ENCODE peak calls at places on chromosome 20, in seven cellular contexts. One of them, this sample, is unnamed.

GRCh38 chr20:24692429-24693190 is 223.2 kb downstream of the SYNDIG1 start:
- DNase-seq in astrocyte: no peak
- DNase-seq in heart right ventricle: peak; percentile 2
- DNase-seq in fibroblast of villous mesenchyme: no peak
- DNase-seq in WTC11: no peak
- DNase-seq in CD8-positive, alpha-beta T cell: no peak
- DNase-seq in stomach: peak; percentile 3
- DNase-seq in this sample: no peak

GRCh38 chr20:44701889-44702288 is 13.3 kb upstream of the CCN5 start:
- DNase-seq in astrocyte: no peak
- DNase-seq in heart right ventricle: no peak
- DNase-seq in fibroblast of villous mesenchyme: no peak
- DNase-seq in WTC11: no peak
- DNase-seq in CD8-positive, alpha-beta T cell: no peak
- DNase-seq in stomach: no peak
- DNase-seq in this sample: no peak

GRCh38 chr20:31675828-31676533 is 38.3 kb downstream of the COX4I2 start:
- DNase-seq in astrocyte: peak; percentile 37
- DNase-seq in heart right ventricle: peak; percentile 55
- DNase-seq in fibroblast of villous mesenchyme: peak; percentile 93
- DNase-seq in WTC11: no peak
- DNase-seq in CD8-positive, alpha-beta T cell: peak; percentile 41
- DNase-seq in stomach: no peak
- DNase-seq in this sample: no peak

GRCh38 chr20:53408728-53409157 is 184.9 kb downstream of the ZNF217 start:
- DNase-seq in astrocyte: no peak
- DNase-seq in heart right ventricle: no peak
- DNase-seq in fibroblast of villous mesenchyme: peak; percentile 31
- DNase-seq in WTC11: no peak
- DNase-seq in CD8-positive, alpha-beta T cell: no peak
- DNase-seq in stomach: no peak
- DNase-seq in this sample: no peak

GRCh38 chr20:22465622-22466446 is 118.5 kb downstream of the FOXA2 start:
- DNase-seq in astrocyte: no peak
- DNase-seq in heart right ventricle: no peak
- DNase-seq in fibroblast of villous mesenchyme: no peak
- DNase-seq in WTC11: no peak
- DNase-seq in CD8-positive, alpha-beta T cell: no peak
- DNase-seq in stomach: peak; percentile 50
- DNase-seq in this sample: no peak

GRCh38 chr20:13199279-13199678 is 21.8 kb upstream of the ISM1 start:
- DNase-seq in astrocyte: no peak
- DNase-seq in heart right ventricle: no peak
- DNase-seq in fibroblast of villous mesenchyme: no peak
- DNase-seq in WTC11: no peak
- DNase-seq in CD8-positive, alpha-beta T cell: no peak
- DNase-seq in stomach: no peak
- DNase-seq in this sample: no peak

GRCh38 chr20:59933849-59934585 is 580 bp upstream of the SYCP2 start:
- DNase-seq in astrocyte: peak; percentile 26
- DNase-seq in heart right ventricle: peak; percentile 80
- DNase-seq in fibroblast of villous mesenchyme: peak; percentile 69
- DNase-seq in WTC11: peak; percentile 78
- DNase-seq in CD8-positive, alpha-beta T cell: peak; percentile 69
- DNase-seq in stomach: peak; percentile 85
- DNase-seq in this sample: no peak

GRCh38 chr20:9270831-9271230 is 201.9 kb downstream of the PLCB4 start:
- DNase-seq in astrocyte: peak; percentile 67
- DNase-seq in heart right ventricle: no peak
- DNase-seq in fibroblast of villous mesenchyme: peak; percentile 55
- DNase-seq in WTC11: no peak
- DNase-seq in CD8-positive, alpha-beta T cell: no peak
- DNase-seq in stomach: no peak
- DNase-seq in this sample: peak; percentile 15

GRCh38 chr20:59751075-59751711 is 146.9 kb downstream of the PHACTR3 start:
- DNase-seq in astrocyte: no peak
- DNase-seq in heart right ventricle: peak; percentile 63
- DNase-seq in fibroblast of villous mesenchyme: peak; percentile 20
- DNase-seq in WTC11: peak; percentile 87
- DNase-seq in CD8-positive, alpha-beta T cell: no peak
- DNase-seq in stomach: peak; percentile 60
- DNase-seq in this sample: no peak

GRCh38 chr20:35311822-35312221 is 19.6 kb upstream of the FAM83C start:
- DNase-seq in astrocyte: no peak
- DNase-seq in heart right ventricle: no peak
- DNase-seq in fibroblast of villous mesenchyme: no peak
- DNase-seq in WTC11: no peak
- DNase-seq in CD8-positive, alpha-beta T cell: no peak
- DNase-seq in stomach: no peak
- DNase-seq in this sample: no peak

GRCh38 chr20:4681441-4681840 is 40.3 kb upstream of the PRND start:
- DNase-seq in astrocyte: no peak
- DNase-seq in heart right ventricle: no peak
- DNase-seq in fibroblast of villous mesenchyme: peak; percentile 59
- DNase-seq in WTC11: no peak
- DNase-seq in CD8-positive, alpha-beta T cell: no peak
- DNase-seq in stomach: no peak
- DNase-seq in this sample: no peak

GRCh38 chr20:63519765-63520593 is 586 bp upstream of the PPDPF start:
- DNase-seq in astrocyte: peak; percentile 37
- DNase-seq in heart right ventricle: peak; percentile 71
- DNase-seq in fibroblast of villous mesenchyme: peak; percentile 23
- DNase-seq in WTC11: peak; percentile 78
- DNase-seq in CD8-positive, alpha-beta T cell: peak; percentile 65
- DNase-seq in stomach: no peak
- DNase-seq in this sample: no peak

GRCh38 chr20:55160996-55161395 is 685.6 kb downstream of the DOK5 start:
- DNase-seq in astrocyte: peak; percentile 100
- DNase-seq in heart right ventricle: no peak
- DNase-seq in fibroblast of villous mesenchyme: peak; percentile 10
- DNase-seq in WTC11: no peak
- DNase-seq in CD8-positive, alpha-beta T cell: no peak
- DNase-seq in stomach: no peak
- DNase-seq in this sample: no peak

GRCh38 chr20:44809380-44810060 is 826 bp downstream of the RIMS4 start:
- DNase-seq in astrocyte: no peak
- DNase-seq in heart right ventricle: no peak
- DNase-seq in fibroblast of villous mesenchyme: no peak
- DNase-seq in WTC11: peak; percentile 44
- DNase-seq in CD8-positive, alpha-beta T cell: no peak
- DNase-seq in stomach: no peak
- DNase-seq in this sample: no peak

GRCh38 chr20:44662256-44662655 is 10.8 kb upstream of the ADA start:
- DNase-seq in astrocyte: no peak
- DNase-seq in heart right ventricle: no peak
- DNase-seq in fibroblast of villous mesenchyme: no peak
- DNase-seq in WTC11: no peak
- DNase-seq in CD8-positive, alpha-beta T cell: no peak
- DNase-seq in stomach: no peak
- DNase-seq in this sample: no peak

DNA sequence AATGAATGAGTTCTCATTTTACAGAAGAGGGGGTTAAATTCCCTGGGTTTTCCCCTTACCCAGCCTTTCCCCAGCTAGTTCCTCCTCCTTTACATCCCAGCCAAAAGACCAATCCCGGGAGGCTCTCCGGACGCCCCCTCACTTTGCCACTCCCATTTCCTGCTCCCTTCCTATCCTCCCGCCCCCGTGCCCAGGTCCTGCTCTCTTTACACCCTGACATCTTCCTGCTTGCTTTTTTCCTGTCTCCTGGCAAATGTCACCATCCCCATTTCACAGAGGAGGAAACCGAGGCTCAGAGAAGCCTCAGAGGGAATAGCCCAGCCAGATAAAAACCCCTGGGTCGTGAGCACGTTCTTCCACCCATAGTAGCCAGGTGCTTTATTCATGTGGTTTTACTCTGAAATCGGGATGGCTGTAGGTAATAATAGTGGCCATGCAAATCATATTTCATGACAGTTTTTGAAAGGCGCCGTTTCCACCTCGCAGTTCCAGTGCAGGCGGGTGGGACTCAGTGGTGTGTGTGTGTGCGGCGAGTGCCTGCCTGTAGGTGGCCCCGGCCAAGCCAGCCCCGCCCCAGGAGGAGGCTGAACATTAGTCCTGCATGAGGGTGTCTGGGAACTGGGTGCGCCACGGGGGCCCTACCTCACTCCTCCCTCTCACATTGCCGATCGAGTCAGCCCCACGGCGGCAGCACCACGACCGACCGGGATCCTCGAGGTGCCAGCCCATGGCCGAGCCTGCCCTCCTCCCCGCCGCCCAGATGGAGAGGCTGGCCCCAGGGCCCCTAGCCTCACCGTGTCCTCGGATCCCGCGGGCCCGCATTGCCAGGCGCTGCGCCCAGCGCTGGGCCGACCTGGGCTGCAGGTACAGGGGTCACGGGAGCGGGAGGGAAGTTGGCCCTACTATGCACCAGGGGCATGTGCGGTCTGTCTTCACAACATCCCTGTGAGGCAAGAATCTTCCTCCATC is at the start of gene ARHGAP40:
- DNase-seq in astrocyte: peak; percentile 29
- DNase-seq in heart right ventricle: no peak
- DNase-seq in fibroblast of villous mesenchyme: no peak
- DNase-seq in WTC11: peak; percentile 58
- DNase-seq in CD8-positive, alpha-beta T cell: no peak
- DNase-seq in stomach: peak; percentile 51
- DNase-seq in this sample: no peak
- TF ChIP-seq CTCF in astrocyte: peak; percentile 5
- TF ChIP-seq CTCF in heart right ventricle: no peak
- TF ChIP-seq CTCF in fibroblast of villous mesenchyme: peak; percentile 12
- TF ChIP-seq CTCF in WTC11: no peak
- TF ChIP-seq CTCF in CD8-positive, alpha-beta T cell: no peak
- TF ChIP-seq CTCF in stomach: no peak
- TF ChIP-seq CTCF in this sample: no peak

GRCh38 chr20:33897313-33897912 is 86.3 kb downstream of the CHMP4B start:
- DNase-seq in astrocyte: no peak
- DNase-seq in heart right ventricle: no peak
- DNase-seq in fibroblast of villous mesenchyme: peak; percentile 47
- DNase-seq in WTC11: peak; percentile 36
- DNase-seq in CD8-positive, alpha-beta T cell: no peak
- DNase-seq in stomach: no peak
- DNase-seq in this sample: no peak
- TF ChIP-seq CTCF in astrocyte: no peak
- TF ChIP-seq CTCF in heart right ventricle: no peak
- TF ChIP-seq CTCF in fibroblast of villous mesenchyme: peak; percentile 40
- TF ChIP-seq CTCF in WTC11: peak; percentile 30
- TF ChIP-seq CTCF in CD8-positive, alpha-beta T cell: no peak
- TF ChIP-seq CTCF in stomach: no peak
- TF ChIP-seq CTCF in this sample: peak; percentile 33

DNA sequence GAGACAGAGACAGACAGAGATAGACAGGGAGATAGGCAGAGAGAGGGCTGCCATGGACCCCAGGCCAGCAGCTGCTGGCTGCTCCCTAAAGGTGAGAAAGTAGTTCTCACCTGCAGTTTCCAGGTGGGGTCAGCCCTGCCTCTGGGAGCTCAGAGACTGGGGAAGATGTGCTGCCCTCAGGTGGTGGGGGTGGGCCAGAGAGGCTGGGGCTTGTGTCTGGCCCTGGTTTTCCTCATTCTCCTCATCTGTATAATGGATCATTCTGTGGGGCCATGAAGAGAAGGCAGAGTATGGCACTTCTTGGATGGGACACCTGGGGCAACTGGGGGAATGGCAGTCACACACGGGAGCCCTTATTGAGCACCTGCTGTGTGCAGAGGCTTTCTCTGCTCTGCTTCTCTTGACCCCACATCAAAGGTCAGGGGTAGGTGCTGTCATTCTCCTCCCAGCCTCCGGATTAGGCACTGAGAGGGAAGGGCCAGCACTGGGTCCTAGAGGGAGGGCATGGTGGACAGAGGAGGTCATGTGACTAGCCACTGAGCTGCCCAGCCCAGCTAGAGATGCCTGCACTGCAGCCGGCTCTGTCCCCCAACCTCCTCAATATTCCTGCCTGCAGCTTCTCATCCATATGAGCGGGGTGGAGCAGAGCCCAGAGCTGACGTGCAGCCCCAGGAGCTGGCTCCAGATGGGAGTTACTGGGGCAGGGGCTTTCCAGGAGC is 4.1 kb downstream of the ANGPT4 start:
- DNase-seq in astrocyte: no peak
- DNase-seq in heart right ventricle: no peak
- DNase-seq in fibroblast of villous mesenchyme: no peak
- DNase-seq in WTC11: peak; percentile 58
- DNase-seq in CD8-positive, alpha-beta T cell: no peak
- DNase-seq in stomach: no peak
- DNase-seq in this sample: no peak
- TF ChIP-seq CTCF in astrocyte: no peak
- TF ChIP-seq CTCF in heart right ventricle: no peak
- TF ChIP-seq CTCF in fibroblast of villous mesenchyme: no peak
- TF ChIP-seq CTCF in WTC11: no peak
- TF ChIP-seq CTCF in CD8-positive, alpha-beta T cell: no peak
- TF ChIP-seq CTCF in stomach: no peak
- TF ChIP-seq CTCF in this sample: no peak

GRCh38 chr20:10649817-10650200 is 24.0 kb downstream of the JAG1 start:
- DNase-seq in astrocyte: peak; percentile 71
- DNase-seq in heart right ventricle: no peak
- DNase-seq in fibroblast of villous mesenchyme: no peak
- DNase-seq in WTC11: no peak
- DNase-seq in CD8-positive, alpha-beta T cell: no peak
- DNase-seq in stomach: no peak
- DNase-seq in this sample: no peak

GRCh38 chr20:10647909-10648308 is 25.9 kb downstream of the JAG1 start:
- DNase-seq in astrocyte: no peak
- DNase-seq in heart right ventricle: no peak
- DNase-seq in fibroblast of villous mesenchyme: no peak
- DNase-seq in WTC11: no peak
- DNase-seq in CD8-positive, alpha-beta T cell: no peak
- DNase-seq in stomach: no peak
- DNase-seq in this sample: no peak

GRCh38 chr20:10648651-10649050 is 25.1 kb downstream of the JAG1 start:
- DNase-seq in astrocyte: peak; percentile 95
- DNase-seq in heart right ventricle: no peak
- DNase-seq in fibroblast of villous mesenchyme: peak; percentile 79
- DNase-seq in WTC11: no peak
- DNase-seq in CD8-positive, alpha-beta T cell: no peak
- DNase-seq in stomach: no peak
- DNase-seq in this sample: no peak

GRCh38 chr20:10647471-10647870 is 26.3 kb downstream of the JAG1 start:
- DNase-seq in astrocyte: no peak
- DNase-seq in heart right ventricle: no peak
- DNase-seq in fibroblast of villous mesenchyme: no peak
- DNase-seq in WTC11: peak; percentile 58
- DNase-seq in CD8-positive, alpha-beta T cell: no peak
- DNase-seq in stomach: no peak
- DNase-seq in this sample: no peak

DNA sequence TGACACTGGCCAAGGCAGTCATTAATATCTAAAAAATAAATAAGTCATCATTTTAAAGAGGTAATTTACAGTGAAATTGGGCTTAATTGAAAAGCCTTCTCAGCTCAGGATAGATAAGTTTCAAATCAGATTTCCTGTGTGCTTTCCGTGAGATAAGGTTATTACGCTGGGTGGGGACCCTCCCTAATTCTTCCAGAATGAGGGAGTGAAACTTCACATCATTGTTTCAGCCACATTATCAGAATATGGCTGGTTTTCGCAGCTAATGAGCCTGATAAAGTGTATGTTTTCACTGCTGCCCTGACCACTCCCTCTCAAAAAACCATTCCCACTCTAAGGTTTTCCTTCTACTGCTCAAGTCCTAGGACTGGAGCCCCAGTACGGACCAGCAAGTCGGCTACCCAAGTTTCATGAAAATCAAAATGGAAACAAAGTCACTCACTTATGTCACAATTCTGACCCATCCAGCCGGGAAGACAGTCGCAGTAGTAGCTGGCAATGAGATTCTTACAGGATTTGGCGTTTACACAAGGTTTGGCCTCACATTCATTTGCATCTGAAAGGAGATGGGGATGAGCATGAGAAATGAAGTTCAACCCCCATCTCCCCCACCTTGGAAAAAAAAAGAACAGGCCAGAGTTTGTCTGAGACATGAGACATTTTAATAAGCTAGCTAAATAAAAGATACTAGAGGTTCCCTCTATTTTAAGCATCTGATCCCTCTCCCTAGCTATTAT is 24.6 kb downstream of the JAG1 start:
- DNase-seq in astrocyte: peak; percentile 38
- DNase-seq in heart right ventricle: no peak
- DNase-seq in fibroblast of villous mesenchyme: no peak
- DNase-seq in WTC11: no peak
- DNase-seq in CD8-positive, alpha-beta T cell: no peak
- DNase-seq in stomach: no peak
- DNase-seq in this sample: no peak
- TF ChIP-seq CTCF in astrocyte: no peak
- TF ChIP-seq CTCF in heart right ventricle: no peak
- TF ChIP-seq CTCF in fibroblast of villous mesenchyme: no peak
- TF ChIP-seq CTCF in WTC11: no peak
- TF ChIP-seq CTCF in CD8-positive, alpha-beta T cell: no peak
- TF ChIP-seq CTCF in stomach: no peak
- TF ChIP-seq CTCF in this sample: no peak